ENCODE peak calls at places on chromosomes 6 and 20, in six cellular contexts. Y is adrenal gland, H is lower lobe of right lung, J is heart right ventricle, X is lower leg skin, D is neural crest cell. E is an unnamed sample.

GRCh38 chr20:5390719-5391118 is 74.0 kb upstream of the PROKR2 start:
- DNase-seq in Y (no peak), H (no peak), J (no peak), X (no peak), D (no peak), E (no peak)

GRCh38 chr20:59149678-59150504 is 13.7 kb upstream of the ZNF831 start:
- DNase-seq in Y (no peak), H (no peak), J (peak), X (peak), D (no peak), E (no peak)

GRCh38 chr20:44633872-44634600 is 17.5 kb downstream of the ADA start:
- DNase-seq in Y (no peak), H (no peak), J (no peak), X (no peak), D (no peak), E (no peak)

GRCh38 chr6:142087950-142088857 is 44.5 kb upstream of the GJE1 start:
- DNase-seq in Y (no peak), H (no peak), J (no peak), X (no peak), D (no peak), E (no peak)

GRCh38 chr6:64012351-64013060 is 376.9 kb downstream of the PHF3 start:
- DNase-seq in Y (no peak), H (no peak), J (no peak), X (no peak), D (peak), E (no peak)

GRCh38 chr6:118697554-118697953 is 46.2 kb upstream of the CEP85L start:
- DNase-seq in Y (no peak), H (no peak), J (no peak), X (no peak), D (no peak), E (no peak)

GRCh38 chr20:18058661-18059467 is 1.1 kb upstream of the OVOL2 start:
- DNase-seq in Y (no peak), H (peak), J (no peak), X (no peak), D (no peak), E (no peak)

GRCh38 chr6:160520043-160520904 is 143.8 kb downstream of the LPA start:
- DNase-seq in Y (peak), H (peak), J (peak), X (peak), D (peak), E (peak)

GRCh38 chr6:126696921-126697693 is 357.2 kb downstream of the CENPW start:
- DNase-seq in Y (no peak), H (peak), J (no peak), X (no peak), D (no peak), E (no peak)

GRCh38 chr6:35603326-35604202 is 85.2 kb downstream of the FKBP5 start:
- DNase-seq in Y (no peak), H (no peak), J (no peak), X (no peak), D (no peak), E (no peak)

GRCh38 chr6:132456700-132457143 is 55.4 kb upstream of the MOXD1 start:
- DNase-seq in Y (peak), H (peak), J (peak), X (no peak), D (no peak), E (no peak)

GRCh38 chr6:2507016-2507415 is 243.7 kb downstream of the MYLK4 start:
- DNase-seq in Y (no peak), H (no peak), J (no peak), X (no peak), D (no peak), E (no peak)

DNA sequence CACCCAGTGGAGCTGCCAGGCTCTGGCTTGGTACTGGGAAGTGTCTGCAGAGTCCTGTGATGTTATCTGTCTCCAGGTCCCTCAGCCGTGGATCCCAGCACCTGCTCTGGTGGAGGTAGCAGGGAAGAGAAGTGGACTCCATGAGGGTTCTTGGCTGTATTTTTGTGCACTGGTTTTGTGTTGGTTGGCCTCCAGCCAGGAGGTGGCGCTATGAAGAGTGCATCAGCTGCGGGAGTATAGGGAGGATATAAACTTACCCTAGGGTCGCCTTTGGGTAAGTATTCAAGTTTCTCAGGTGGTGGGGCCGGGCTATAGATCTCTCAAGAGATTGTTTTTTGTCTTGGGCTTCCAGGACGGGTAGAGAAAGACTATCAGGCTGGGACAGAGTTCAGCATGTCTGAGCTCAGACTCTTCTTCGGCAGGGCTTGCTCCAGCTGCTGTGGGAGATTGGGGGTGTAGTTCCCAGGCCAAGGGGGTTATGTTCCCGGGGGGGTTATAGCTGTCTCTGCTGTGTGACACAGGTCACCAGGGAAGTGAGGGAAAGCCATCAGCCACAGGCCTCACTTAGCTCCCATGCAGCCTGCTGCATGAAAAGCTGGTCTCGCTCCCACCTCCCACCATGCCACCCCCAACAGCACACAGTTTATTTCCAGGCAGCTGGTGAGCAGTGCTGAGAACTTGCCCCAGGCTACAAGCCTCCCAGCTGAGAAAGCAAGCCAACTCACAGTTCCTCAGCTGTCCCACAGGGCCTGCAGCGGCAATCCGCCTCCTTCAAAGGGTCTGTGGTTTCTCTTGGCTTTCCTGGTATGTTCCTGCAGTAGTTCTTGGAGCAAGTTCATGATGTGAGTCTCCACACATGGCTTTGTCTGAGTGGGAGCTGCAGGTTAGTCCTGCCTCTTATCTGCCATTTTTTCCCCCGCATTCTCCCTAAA is 115.7 kb downstream of the AIG1 start:
- DNase-seq in Y (no peak), H (no peak), J (no peak), X (no peak), D (no peak), E (no peak)
- TF ChIP-seq CTCF in Y (no peak), H (no peak), J (no peak), X (no peak), D (no peak), E (no peak)

GRCh38 chr6:115706981-115707380 is 353.7 kb downstream of the FRK start:
- DNase-seq in Y (no peak), H (no peak), J (no peak), X (no peak), D (no peak), E (no peak)
- TF ChIP-seq CTCF in Y (no peak), H (no peak), J (no peak), X (no peak), D (no peak), E (no peak)

DNA sequence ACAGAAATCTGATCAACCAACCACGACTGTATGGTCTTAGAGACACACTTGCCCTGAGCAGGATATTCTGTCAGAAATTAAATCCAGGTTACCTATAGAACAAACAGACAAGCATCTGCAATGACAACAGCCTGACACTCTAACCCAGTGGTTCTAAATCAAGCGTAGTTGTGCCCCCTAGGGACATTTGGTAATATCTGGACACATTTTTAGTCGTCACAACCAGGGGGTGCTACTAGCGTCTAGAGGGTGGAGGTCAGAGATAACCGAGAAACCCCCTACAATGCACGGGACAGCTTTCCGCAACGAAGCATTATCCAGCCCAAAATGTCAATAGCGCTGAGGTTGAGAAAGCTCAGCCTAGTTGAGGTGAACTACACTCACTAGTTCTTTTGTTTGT is 32.3 kb downstream of the ID4 start:
- DNase-seq in Y (no peak), H (no peak), J (no peak), X (no peak), D (no peak), E (no peak)
- TF ChIP-seq CTCF in Y (no peak), H (no peak), J (no peak), X (no peak), D (no peak), E (no peak)

GRCh38 chr6:111339294-111339693 is 143.7 kb downstream of the REV3L start:
- DNase-seq in Y (no peak), H (no peak), J (no peak), X (no peak), D (no peak), E (no peak)

GRCh38 chr6:111337715-111338333 is 145.2 kb downstream of the REV3L start:
- DNase-seq in Y (no peak), H (no peak), J (no peak), X (no peak), D (no peak), E (no peak)

GRCh38 chr6:111338843-111339242 is 144.2 kb downstream of the REV3L start:
- DNase-seq in Y (no peak), H (no peak), J (no peak), X (no peak), D (no peak), E (no peak)

GRCh38 chr6:111347589-111347988 is 135.4 kb downstream of the REV3L start:
- DNase-seq in Y (no peak), H (no peak), J (no peak), X (no peak), D (no peak), E (no peak)

GRCh38 chr6:111342913-111343312 is 140.1 kb downstream of the REV3L start:
- DNase-seq in Y (no peak), H (no peak), J (no peak), X (no peak), D (no peak), E (no peak)
- TF ChIP-seq CTCF in Y (no peak), H (no peak), J (no peak), X (no peak), D (no peak), E (no peak)

E was measured in type B pancreatic cell.